ENCODE peak calls at places on chromosomes 6 and 20, in five cellular contexts. I, H, R, P and S are unnamed samples.

GRCh38 chr6:155212106-155212505 is 51.7 kb upstream of the CLDN20 start:
- DNase-seq in I (no peak), H (no peak), R (no peak), P (no peak), S (no peak)

GRCh38 chr6:15359335-15359862 is 113.5 kb downstream of the JARID2 start:
- DNase-seq in I (no peak), H (no peak), R (no peak), P (no peak), S (no peak)

GRCh38 chr20:10673831-10674683 is at the start of gene JAG1:
- DNase-seq in I (peak), H (peak), R (peak), P (peak), S (peak)

GRCh38 chr6:111177131-111177530 is 89.8 kb downstream of the SLC16A10 start:
- DNase-seq in I (no peak), H (no peak), R (no peak), P (no peak), S (no peak)

GRCh38 chr6:43740321-43740960 is 29.6 kb upstream of the VEGFA start:
- DNase-seq in I (no peak), H (peak), R (no peak), P (peak), S (no peak)

GRCh38 chr6:120410586-120410985 is 923.7 kb downstream of the TBC1D32 start:
- DNase-seq in I (no peak), H (no peak), R (no peak), P (no peak), S (no peak)

GRCh38 chr6:107153061-107153460 is 37.7 kb upstream of the BEND3 start:
- DNase-seq in I (no peak), H (no peak), R (no peak), P (no peak), S (no peak)

GRCh38 chr6:47353822-47354221 is 44.1 kb upstream of the TNFRSF21 start:
- DNase-seq in I (no peak), H (no peak), R (no peak), P (no peak), S (no peak)

GRCh38 chr6:98831057-98832031 is 3.0 kb upstream of the POU3F2 start:
- DNase-seq in I (peak), H (peak), R (no peak), P (peak), S (no peak)

GRCh38 chr6:153210083-153210482 is 79.0 kb upstream of the RGS17 start:
- DNase-seq in I (no peak), H (no peak), R (peak), P (no peak), S (no peak)

GRCh38 chr6:155473741-155474140 is 18.1 kb upstream of the NOX3 start:
- DNase-seq in I (no peak), H (no peak), R (peak), P (no peak), S (no peak)

GRCh38 chr6:36871686-36872085 is 2.9 kb downstream of the PPIL1 start:
- DNase-seq in I (no peak), H (no peak), R (no peak), P (no peak), S (no peak)

GRCh38 chr6:159996626-159997497 is 28.0 kb downstream of the IGF2R start:
- DNase-seq in I (no peak), H (no peak), R (no peak), P (no peak), S (no peak)

GRCh38 chr6:133590814-133591213 is 298.1 kb upstream of the TCF21 start:
- DNase-seq in I (no peak), H (no peak), R (peak), P (no peak), S (no peak)

GRCh38 chr20:4919047-4919704 is 82.1 kb downstream of the SLC23A2 start:
- DNase-seq in I (peak), H (no peak), R (no peak), P (no peak), S (no peak)

GRCh38 chr6:167998206-167998605 is 735 bp downstream of the KIF25 start:
- DNase-seq in I (no peak), H (peak), R (peak), P (no peak), S (no peak)

GRCh38 chr20:44218441-44218840 is 7.9 kb upstream of the OSER1 start:
- DNase-seq in I (no peak), H (no peak), R (no peak), P (no peak), S (no peak)

GRCh38 chr6:134278000-134278399 is 39.9 kb downstream of the SGK1 start:
- DNase-seq in I (peak), H (no peak), R (no peak), P (no peak), S (no peak)

GRCh38 chr20:297925-298754 is 770 bp downstream of the ZCCHC3 start:
- DNase-seq in I (peak), H (peak), R (peak), P (no peak), S (no peak)

GRCh38 chr20:294602-295001 is 2.8 kb upstream of the ZCCHC3 start:
- DNase-seq in I (no peak), H (no peak), R (no peak), P (no peak), S (no peak)

GRCh38 chr20:295804-296203 is 1.6 kb upstream of the ZCCHC3 start:
- DNase-seq in I (no peak), H (no peak), R (no peak), P (no peak), S (no peak)

GRCh38 chr20:298755-299391 is 1.5 kb downstream of the ZCCHC3 start:
- DNase-seq in I (no peak), H (no peak), R (no peak), P (no peak), S (no peak)

DNA sequence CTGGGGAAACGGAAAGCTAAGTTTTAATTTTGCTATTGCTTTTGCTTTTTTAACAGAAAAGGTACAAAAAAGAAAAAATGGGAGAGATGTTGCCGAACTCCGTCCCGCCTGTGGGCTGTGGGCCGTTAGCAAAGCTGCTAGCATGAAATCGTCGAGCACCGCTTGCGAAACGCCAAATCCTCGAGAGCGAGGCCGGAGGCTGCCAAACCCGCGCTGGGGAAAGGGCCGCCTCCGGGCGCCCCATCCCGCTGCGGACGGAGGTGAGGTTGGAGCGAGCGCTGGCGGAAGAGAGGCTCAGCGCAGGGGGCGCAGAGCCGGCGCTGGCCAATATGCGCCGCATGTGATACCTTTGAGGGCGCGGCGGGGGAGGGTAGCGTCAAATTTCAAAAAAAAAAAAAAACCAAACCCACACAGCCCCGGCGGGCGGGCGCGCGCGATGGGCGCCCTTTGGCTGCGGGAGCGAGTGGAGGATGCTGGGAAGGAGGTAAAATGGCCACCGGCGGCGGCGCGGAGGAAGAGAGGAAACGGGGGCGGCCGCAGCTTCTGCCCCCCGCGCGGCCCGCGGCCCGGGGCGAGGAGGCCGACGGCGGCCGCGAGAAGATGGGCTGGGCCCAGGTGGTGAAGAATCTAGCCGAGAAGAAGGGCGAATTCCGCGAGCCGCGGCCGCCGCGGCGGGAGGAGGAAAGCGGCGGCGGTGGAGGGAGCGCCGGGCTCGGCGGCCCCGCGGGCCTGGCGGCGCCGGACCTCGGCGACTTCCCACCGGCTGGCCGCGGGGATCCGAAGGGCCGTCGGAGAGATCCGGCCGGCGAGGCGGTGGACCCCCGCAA is at the start of gene ZCCHC3:
- DNase-seq in I (peak), H (peak), R (peak), P (peak), S (peak)
- TF ChIP-seq CTCF in I (no peak), H (no peak), R (no peak), P (peak), S (peak)

DNA sequence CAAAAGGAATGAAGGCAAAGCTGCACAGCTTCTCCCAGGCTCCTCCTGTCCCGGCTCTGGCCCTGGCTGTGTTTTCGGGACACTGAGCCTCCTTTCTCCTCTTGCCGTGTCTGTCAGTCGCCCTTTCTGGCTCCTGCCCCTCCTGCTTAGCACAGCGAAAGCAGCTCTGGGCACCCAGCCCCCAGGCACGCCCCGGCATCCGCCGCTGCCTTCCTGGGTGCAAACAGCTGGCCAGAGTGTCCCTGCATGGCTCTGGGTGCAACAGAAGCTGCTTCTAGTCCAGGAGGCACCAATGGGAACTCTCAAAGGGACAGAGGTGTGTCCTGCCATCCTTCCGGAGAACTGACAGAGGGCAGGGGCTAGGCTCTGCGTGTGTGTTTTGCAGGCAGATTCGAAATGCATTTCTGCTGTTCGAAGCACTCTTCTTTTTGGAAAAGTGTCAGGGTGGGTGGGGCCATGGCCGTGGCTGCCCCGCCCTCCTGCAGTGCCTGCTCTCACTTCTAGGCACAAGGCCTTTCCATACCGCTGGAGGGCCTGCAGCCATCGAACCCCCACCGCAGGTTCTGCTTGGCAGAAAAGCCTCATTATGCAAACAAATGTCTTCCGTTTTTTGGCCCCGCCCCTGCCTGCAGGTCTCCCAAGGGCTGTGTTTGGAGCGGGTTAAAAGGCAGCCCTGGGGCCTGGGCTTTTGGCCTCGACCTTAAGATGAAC is 15.5 kb downstream of the COL9A3 start:
- DNase-seq in I (peak), H (no peak), R (no peak), P (peak), S (no peak)
- TF ChIP-seq CTCF in I (no peak), H (no peak), R (no peak), P (no peak), S (no peak)

GRCh38 chr20:13265941-13266340 is 44.9 kb downstream of the ISM1 start:
- DNase-seq in I (peak), H (no peak), R (no peak), P (no peak), S (no peak)

GRCh38 chr20:13263451-13263850 is 42.4 kb downstream of the ISM1 start:
- DNase-seq in I (no peak), H (no peak), R (no peak), P (no peak), S (no peak)

GRCh38 chr20:13262701-13263335 is 41.7 kb downstream of the ISM1 start:
- DNase-seq in I (no peak), H (no peak), R (no peak), P (no peak), S (no peak)

GRCh38 chr20:13267231-13267630 is 46.2 kb downstream of the ISM1 start:
- DNase-seq in I (no peak), H (no peak), R (no peak), P (no peak), S (no peak)

GRCh38 chr20:13264902-13265301 is 43.8 kb downstream of the ISM1 start:
- DNase-seq in I (no peak), H (no peak), R (no peak), P (no peak), S (no peak)
- TF ChIP-seq CTCF in I (no peak), H (no peak), R (no peak), P (no peak), S (no peak)

GRCh38 chr6:20946037-20946436 is 411.8 kb downstream of the CDKAL1 start:
- DNase-seq in I (peak), H (no peak), R (peak), P (no peak), S (no peak)
- TF ChIP-seq CTCF in I (peak), H (no peak), R (peak), P (peak), S (no peak)

GRCh38 chr6:3228046-3228671 is 706 bp upstream of the TUBB2B start:
- DNase-seq in I (peak), H (peak), R (no peak), P (peak), S (no peak)
- TF ChIP-seq CTCF in I (peak), H (no peak), R (no peak), P (peak), S (no peak)

GRCh38 chr6:13508711-13509705 is 21.6 kb upstream of the GFOD1 start:
- DNase-seq in I (peak), H (peak), R (peak), P (no peak), S (no peak)
- TF ChIP-seq CTCF in I (peak), H (no peak), R (no peak), P (no peak), S (no peak)

DNA sequence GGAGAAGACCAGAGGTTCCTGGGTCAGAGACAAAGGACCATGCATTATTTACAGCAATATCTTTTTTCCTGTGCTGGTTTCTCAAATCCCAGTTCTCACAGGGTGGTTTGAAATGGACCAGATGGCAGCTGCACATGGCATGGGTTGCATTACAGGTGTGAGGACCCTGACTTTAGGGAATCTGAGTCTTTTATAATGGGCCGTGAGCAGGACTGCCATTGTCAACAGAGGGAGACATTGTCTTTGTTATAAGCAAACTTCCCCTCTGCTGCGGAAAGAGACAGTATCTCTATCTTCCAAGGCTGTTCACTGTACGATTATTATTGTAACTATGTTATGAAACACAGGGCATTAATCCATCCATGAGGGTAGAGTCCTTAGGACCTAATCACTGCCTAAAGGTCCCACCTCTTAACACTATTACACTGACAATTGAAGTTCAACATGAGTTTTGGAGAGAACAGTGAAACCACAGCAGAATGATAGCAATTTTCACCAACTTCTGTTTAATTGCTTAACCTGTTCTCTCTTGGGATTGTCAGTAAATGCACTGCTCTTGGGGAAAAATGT is 156.1 kb upstream of the AGPAT4 start:
- DNase-seq in I (no peak), H (no peak), R (peak), P (no peak), S (no peak)
- TF ChIP-seq CTCF in I (peak), H (no peak), R (peak), P (peak), S (no peak)

GRCh38 chr20:13325033-13325432 is 104.0 kb downstream of the ISM1 start:
- DNase-seq in I (peak), H (peak), R (peak), P (peak), S (no peak)
- TF ChIP-seq CTCF in I (peak), H (peak), R (peak), P (peak), S (no peak)